ENCODE peak calls at places on chromosomes 2 and 18, in nine cellular contexts. P is lower lobe of right lung, I is bronchial epithelial cell, R is spleen, C is heart right ventricle, Z is ascending aorta, X is fibroblast of pulmonary artery, V is body of pancreas, Q is A549. J is an unnamed sample.

GRCh38 chr2:28454016-28454930 is 41.6 kb upstream of the PLB1 start:
- DNase-seq in I (peak; percentile 85), X (no peak), P (no peak), V (no peak), R (no peak), C (no peak), Q (no peak), Z (no peak), J (no peak)

GRCh38 chr18:26307161-26307773 is 81.0 kb downstream of the TAF4B start:
- DNase-seq in C (peak; percentile 8), R (no peak), V (peak; percentile 15), I (peak; percentile 63), P (no peak), Q (peak; percentile 68), Z (no peak), X (peak; percentile 80), J (no peak)

GRCh38 chr18:45839415-45840395 is 14.2 kb downstream of the SIGLEC15 start:
- DNase-seq in C (no peak), I (peak; percentile 71), P (no peak), X (peak; percentile 85), V (peak; percentile 45), Z (no peak), Q (peak; percentile 63), R (peak; percentile 69), J (no peak)

GRCh38 chr2:29456429-29456828 is 341.2 kb downstream of the CLIP4 start:
- DNase-seq in Q (no peak), C (no peak), I (no peak), R (no peak), X (no peak), P (no peak), Z (no peak), V (no peak), J (no peak)

GRCh38 chr18:24669502-24669901 is 209.1 kb downstream of the HRH4 start:
- DNase-seq in C (no peak), Z (no peak), P (no peak), V (no peak), R (no peak), I (no peak), Q (no peak), X (no peak), J (no peak)

GRCh38 chr18:47736376-47737140 is 193.9 kb downstream of the SMAD2 start:
- DNase-seq in V (no peak), Q (no peak), C (no peak), P (no peak), X (no peak), R (peak; percentile 16), I (no peak), Z (no peak), J (no peak)

GRCh38 chr18:57430983-57431382 is 4.2 kb upstream of the ONECUT2 start:
- DNase-seq in P (no peak), R (no peak), Z (no peak), I (no peak), Q (no peak), V (no peak), X (no peak), C (no peak), J (no peak)

GRCh38 chr2:101007415-101008345 is 5.6 kb downstream of the RPL31 start:
- DNase-seq in R (no peak), Z (no peak), X (peak; percentile 12), I (no peak), C (no peak), Q (peak; percentile 40), V (no peak), P (no peak), J (no peak)

GRCh38 chr2:113822087-113822805 is 65.8 kb upstream of the SLC35F5 start:
- DNase-seq in P (no peak), R (no peak), I (no peak), V (no peak), Z (no peak), X (no peak), Q (no peak), C (no peak), J (no peak)

GRCh38 chr2:111068435-111069058 is 52.2 kb upstream of the BCL2L11 start:
- DNase-seq in R (no peak), Q (no peak), Z (no peak), X (no peak), C (no peak), P (no peak), V (no peak), I (peak; percentile 88), J (no peak)

GRCh38 chr18:10259075-10259474 is 195.4 kb upstream of the APCDD1 start:
- DNase-seq in P (no peak), V (no peak), R (no peak), X (no peak), Q (no peak), Z (no peak), C (no peak), I (no peak), J (no peak)

GRCh38 chr2:68594674-68595492 is 48.5 kb upstream of the PROKR1 start:
- DNase-seq in I (peak; percentile 45), V (peak; percentile 50), Q (peak; percentile 59), P (peak; percentile 49), C (peak; percentile 10), X (peak; percentile 53), Z (no peak), R (peak; percentile 72), J (no peak)

GRCh38 chr2:30450025-30450424 is 3.0 kb downstream of the LCLAT1 start:
- DNase-seq in P (no peak), R (no peak), V (no peak), C (no peak), X (no peak), Q (no peak), Z (no peak), I (no peak), J (no peak)

GRCh38 chr2:43214253-43214652 is 12.2 kb downstream of the ZFP36L2 start:
- DNase-seq in X (no peak), V (no peak), I (no peak), P (peak; percentile 25), R (peak; percentile 69), C (no peak), Z (no peak), Q (no peak), J (no peak)

GRCh38 chr18:79991494-79991893 is 3.1 kb upstream of the TXNL4A start:
- DNase-seq in P (no peak), R (no peak), X (no peak), V (no peak), C (no peak), Z (no peak), I (no peak), Q (no peak), J (no peak)

GRCh38 chr2:234555161-234555560 is 58.3 kb upstream of the ARL4C start:
- DNase-seq in R (no peak), X (no peak), P (no peak), I (no peak), C (no peak), Z (no peak), Q (no peak), V (no peak), J (no peak)

GRCh38 chr2:120539937-120540718 is 194.2 kb downstream of the INHBB start:
- DNase-seq in V (peak; percentile 65), I (peak; percentile 88), R (no peak), C (peak; percentile 74), Z (peak; percentile 59), X (peak; percentile 96), P (peak; percentile 61), Q (peak; percentile 43), J (no peak)

GRCh38 chr2:40558772-40559171 is 106.9 kb upstream of the SLC8A1 start:
- DNase-seq in I (peak; percentile 4), X (no peak), Q (no peak), Z (no peak), V (no peak), P (no peak), C (no peak), R (no peak), J (no peak)

GRCh38 chr18:57301573-57302230 is 50.7 kb upstream of the ST8SIA3 start:
- DNase-seq in P (no peak), R (no peak), C (no peak), Z (no peak), I (no peak), X (no peak), Q (no peak), V (no peak), J (no peak)

GRCh38 chr2:225040862-225041209 is 1.4 kb downstream of the DOCK10 start:
- DNase-seq in I (no peak), P (no peak), V (no peak), C (no peak), R (peak; percentile 75), Q (peak; percentile 41), Z (no peak), X (no peak), J (no peak)

DNA sequence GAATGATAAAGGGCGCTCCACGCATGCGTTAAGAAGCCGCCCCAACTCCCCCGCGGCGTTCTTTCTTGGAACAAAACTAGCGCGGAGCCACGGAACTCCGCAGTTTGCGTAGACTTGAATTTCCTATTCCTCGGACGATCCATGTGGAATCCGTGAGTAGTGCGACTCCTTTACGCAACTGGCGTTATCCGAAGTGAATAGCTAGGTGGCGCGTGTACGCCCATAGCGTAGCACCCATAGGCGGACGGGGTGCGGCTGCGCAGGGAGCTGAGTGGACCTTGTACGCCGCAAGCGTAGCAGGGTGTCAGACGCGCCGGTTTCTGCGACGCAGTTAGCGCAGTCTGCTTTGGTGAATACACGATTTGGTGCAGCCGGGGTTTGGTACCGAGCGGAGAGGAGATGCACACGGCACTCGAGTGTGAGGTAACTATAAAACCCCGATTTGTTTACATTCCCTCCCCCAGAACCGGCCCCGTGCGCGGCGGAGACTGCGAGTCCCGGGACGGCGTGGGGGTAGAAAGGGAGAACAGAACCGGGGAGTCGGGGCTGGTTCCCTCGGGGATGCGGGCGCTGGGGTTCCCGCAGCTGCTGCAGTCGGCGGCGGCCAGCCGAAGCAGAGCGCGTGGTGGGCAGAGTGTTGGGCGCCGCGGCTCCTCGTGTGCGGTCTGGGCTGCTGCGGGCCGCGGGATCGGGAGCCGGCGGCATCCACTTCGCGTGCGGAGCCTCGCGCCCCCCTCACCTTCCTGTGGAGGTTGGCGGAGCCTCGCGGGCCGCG is at the start of gene SLC39A10:
- DNase-seq in V (peak; percentile 99), R (peak; percentile 100), P (peak; percentile 98), X (peak; percentile 99), C (peak; percentile 96), Z (peak; percentile 94), I (peak; percentile 97), Q (peak; percentile 98), J (peak; percentile 95)
- TF ChIP-seq CTCF in V (peak; percentile 52), R (peak; percentile 25), P (no peak), X (no peak), C (no peak), Z (no peak), I (no peak), Q (no peak), J (no peak)

GRCh38 chr2:18911416-18911815 is 322.0 kb upstream of the NT5C1B start:
- DNase-seq in P (no peak), I (no peak), Z (no peak), X (no peak), C (no peak), Q (no peak), R (no peak), V (no peak), J (no peak)
- H3K4me3 ChIP-seq in P (no peak overlapping the region), I (no peak overlapping the region), Z (no peak overlapping the region), X (no peak overlapping the region), C (no peak overlapping the region), Q (no peak overlapping the region), R (no peak overlapping the region), V (no peak overlapping the region), J (no peak overlapping the region)

GRCh38 chr2:116435648-116436047 is 1378.8 kb upstream of the DDX18 start:
- DNase-seq in V (no peak), P (no peak), R (no peak), C (no peak), X (no peak), I (no peak), Z (no peak), Q (no peak), J (no peak)
- TF ChIP-seq CTCF in V (no peak), P (no peak), R (no peak), C (no peak), X (no peak), I (no peak), Z (no peak), Q (no peak), J (peak; percentile 13)

GRCh38 chr2:238596571-238597551 is 170.1 kb downstream of the ASB1 start:
- DNase-seq in C (peak; percentile 51), Q (peak; percentile 95), R (no peak), Z (peak; percentile 40), X (peak; percentile 97), P (no peak), I (peak; percentile 85), V (peak; percentile 33), J (no peak)
- H3K4me3 ChIP-seq in C (no peak overlapping the region), Q (no peak overlapping the region), R (no peak overlapping the region), Z (no peak overlapping the region), X (no peak overlapping the region), P (no peak overlapping the region), I (no peak overlapping the region), V (no peak overlapping the region), J (no peak overlapping the region)

J was measured in RWPE2.